ENCODE peak calls at places on chromosomes 13 and 19, in seven cellular contexts. A is pancreas, J is lower lobe of right lung, F is tibial artery, O is lung, R is Caco-2, X is AG09309. S is an unnamed sample.

GRCh38 chr13:95676100-95676774 is 702 bp upstream of the DNAJC3 start:
- DNase-seq in F (no peak), O (no peak), A (peak), J (peak), R (no peak), X (peak), S (peak)

GRCh38 chr13:55673910-55674309 is 1466.8 kb upstream of the PRR20A start:
- DNase-seq in X (no peak), F (no peak), R (no peak), A (no peak), J (no peak), O (no peak), S (no peak)

GRCh38 chr13:112510002-112510780 is 77.8 kb downstream of the TUBGCP3 start:
- DNase-seq in A (no peak), F (no peak), X (peak), J (peak), R (peak), O (peak), S (peak)

GRCh38 chr13:57253551-57253950 is 86.6 kb downstream of the PRR20E start:
- DNase-seq in F (no peak), X (no peak), J (no peak), O (no peak), A (no peak), R (no peak), S (no peak)

GRCh38 chr13:83895994-83896580 is 13.8 kb upstream of the SLITRK1 start:
- DNase-seq in R (no peak), X (no peak), F (no peak), O (no peak), J (no peak), A (no peak), S (no peak)

GRCh38 chr19:41792513-41793413 is 3.6 kb upstream of the CEACAM3 start:
- DNase-seq in F (no peak), O (peak), R (no peak), A (peak), X (peak), J (peak), S (no peak)

GRCh38 chr19:39341122-39341719 is 1.0 kb upstream of the SAMD4B start:
- DNase-seq in O (peak), A (peak), R (peak), X (no peak), F (peak), J (peak), S (no peak)

GRCh38 chr13:70098669-70099068 is 9.0 kb upstream of the ATXN8OS start:
- DNase-seq in J (no peak), R (no peak), O (no peak), A (no peak), X (no peak), F (no peak), S (no peak)

GRCh38 chr19:9413240-9413954 is 22.0 kb downstream of the ZNF266 start:
- DNase-seq in A (no peak), X (no peak), F (no peak), R (no peak), O (no peak), J (no peak), S (no peak)

GRCh38 chr13:38180100-38180499 is 169.6 kb upstream of the UFM1 start:
- DNase-seq in O (no peak), X (peak), F (no peak), J (no peak), R (no peak), A (no peak), S (no peak)

GRCh38 chr13:101527130-101527529 is 74.7 kb downstream of the ITGBL1 start:
- DNase-seq in R (no peak), A (no peak), O (no peak), J (no peak), X (no peak), F (no peak), S (no peak)

GRCh38 chr13:102709536-102709935 is 14.7 kb upstream of the METTL21C start:
- DNase-seq in R (no peak), O (no peak), F (no peak), J (no peak), A (no peak), X (no peak), S (no peak)

GRCh38 chr19:17555929-17556813 is 722 bp downstream of the COLGALT1 start:
- DNase-seq in J (peak), R (peak), X (no peak), F (peak), O (peak), A (peak), S (no peak)

GRCh38 chr19:46733693-46734240 is 12.1 kb upstream of the FKRP start:
- DNase-seq in A (peak), F (no peak), X (no peak), R (no peak), J (no peak), O (no peak), S (no peak)

GRCh38 chr19:1766800-1767352 is 13.6 kb downstream of the ONECUT3 start:
- DNase-seq in X (no peak), A (no peak), F (no peak), O (no peak), J (no peak), R (no peak), S (no peak)

GRCh38 chr13:95536629-95537241 is 15.8 kb upstream of the CLDN10 start:
- DNase-seq in O (no peak), R (no peak), F (no peak), A (no peak), X (peak), J (no peak), S (no peak)

GRCh38 chr19:2424686-2425621 is 2.4 kb downstream of the TIMM13 start:
- DNase-seq in J (no peak), X (peak), A (peak), R (no peak), F (no peak), O (no peak), S (no peak)

GRCh38 chr13:29956771-29957170 is 106.4 kb upstream of the UBL3 start:
- DNase-seq in X (no peak), O (no peak), R (no peak), A (no peak), F (no peak), J (no peak), S (no peak)

GRCh38 chr19:46076951-46077814 is 36.4 kb upstream of the IGFL4 start:
- DNase-seq in A (peak), X (peak), R (peak), J (no peak), F (peak), O (no peak), S (peak)

GRCh38 chr19:58338336-58338735 is 11.5 kb downstream of the ZSCAN22 start:
- DNase-seq in O (no peak), A (no peak), F (no peak), R (no peak), J (no peak), X (no peak), S (no peak)

GRCh38 chr13:47680752-47681151 is 320.3 kb downstream of the SUCLA2 start:
- DNase-seq in A (no peak), O (no peak), F (no peak), R (no peak), J (no peak), X (no peak), S (no peak)

GRCh38 chr19:17069249-17069648 is 6.0 kb downstream of the HAUS8 start:
- DNase-seq in A (no peak), F (no peak), X (no peak), O (no peak), J (no peak), R (no peak), S (no peak)

GRCh38 chr19:33740811-33741396 is 55.8 kb upstream of the KCTD15 start:
- DNase-seq in O (no peak), A (no peak), J (no peak), F (no peak), X (peak), R (peak), S (no peak)

GRCh38 chr19:5893907-5894703 is 9.5 kb downstream of the NDUFA11 start:
- DNase-seq in O (no peak), R (no peak), X (no peak), J (no peak), F (no peak), A (no peak), S (no peak)

GRCh38 chr19:41691268-41691970 is 3.3 kb upstream of the CEACAM7 start:
- DNase-seq in R (no peak), O (no peak), J (no peak), A (peak), F (no peak), X (no peak), S (no peak)

GRCh38 chr19:8456064-8456463 is 11.3 kb downstream of the HNRNPM start:
- DNase-seq in F (no peak), O (no peak), A (no peak), R (peak), J (no peak), X (no peak), S (no peak)

GRCh38 chr13:100069278-100069677 is 19.6 kb upstream of the PCCA start:
- DNase-seq in F (no peak), X (peak), O (no peak), R (no peak), A (no peak), J (no peak), S (peak)

GRCh38 chr19:40519352-40520322 is 52.8 kb downstream of the SPTBN4 start:
- DNase-seq in R (no peak), A (no peak), X (no peak), F (no peak), O (no peak), J (no peak), S (no peak)

GRCh38 chr19:35261356-35262100 is 7.2 kb upstream of the USF2 start:
- DNase-seq in R (peak), X (no peak), J (no peak), F (no peak), A (peak), O (no peak), S (no peak)

GRCh38 chr13:96984061-96984508 is 10.2 kb downstream of the OXGR1 start:
- DNase-seq in F (no peak), J (peak), A (peak), R (peak), X (no peak), O (peak), S (no peak)

GRCh38 chr13:83272076-83272475 is 610.2 kb downstream of the SLITRK1 start:
- DNase-seq in O (no peak), A (no peak), F (no peak), X (no peak), J (no peak), R (no peak), S (no peak)

GRCh38 chr13:20495087-20496023 is 30.3 kb downstream of the CRYL1 start:
- DNase-seq in R (peak), J (no peak), O (peak), X (peak), A (no peak), F (peak), S (peak)

GRCh38 chr19:48511800-48512503 is at the start of gene LMTK3:
- DNase-seq in F (no peak), O (no peak), J (peak), R (no peak), A (no peak), X (no peak), S (no peak)
- H3K4me3 ChIP-seq in F (no peak), O (no peak), J (peak), R (peak), A (no peak), X (no peak), S (peak)

DNA sequence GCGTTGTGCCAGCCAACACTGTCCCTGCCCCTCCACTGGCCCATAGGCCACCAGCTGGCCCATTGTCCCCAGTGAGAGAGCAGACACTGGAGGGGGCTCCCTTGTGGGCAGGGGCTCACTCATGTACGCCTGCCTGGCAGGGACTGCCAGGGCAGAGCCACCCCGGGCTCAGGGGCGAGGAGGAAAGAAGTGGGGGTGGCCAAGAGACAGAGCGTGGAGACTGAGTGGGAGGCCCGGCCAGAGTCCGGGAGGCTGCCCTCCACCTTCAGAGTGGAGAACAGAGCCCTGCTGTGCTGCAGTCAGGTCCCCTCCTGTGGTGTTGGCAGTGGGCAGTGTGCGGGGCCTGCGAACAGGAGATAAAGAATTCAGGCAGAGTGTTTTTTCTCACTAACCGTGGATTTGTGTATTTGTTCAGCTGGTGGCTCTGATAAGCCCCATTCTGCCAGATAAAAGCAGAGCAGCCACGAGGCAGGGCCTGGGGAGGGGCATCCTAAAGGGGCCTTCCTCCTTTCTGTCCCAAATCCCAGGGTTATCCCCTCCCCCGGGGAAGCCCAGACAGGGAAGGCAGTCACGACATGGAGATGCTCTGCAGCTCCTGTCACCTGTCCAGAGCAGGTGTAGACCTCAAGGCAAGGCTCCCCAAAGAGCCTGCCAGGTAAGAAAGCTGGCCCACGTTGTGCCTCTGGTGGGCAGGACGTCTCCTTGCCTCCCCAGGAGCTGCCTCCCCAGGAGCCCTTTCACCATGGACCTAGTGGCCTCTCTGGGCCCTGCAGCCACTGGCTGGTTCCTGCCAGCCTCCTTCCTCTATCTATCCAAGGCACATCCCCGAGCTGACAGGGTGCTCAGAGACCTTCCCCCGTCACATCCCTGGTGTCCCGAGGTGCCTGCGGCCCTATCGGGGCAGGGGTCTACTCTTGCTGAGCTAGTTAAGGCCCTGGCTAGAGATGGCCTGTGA is 33.0 kb downstream of the LYL1 start:
- DNase-seq in X (no peak), R (no peak), F (peak), J (no peak), O (no peak), A (no peak), S (no peak)
- TF ChIP-seq CTCF in X (no peak), R (no peak), F (no peak), J (no peak), O (no peak), A (no peak), S (no peak)

GRCh38 chr13:110266983-110267382 is 40.0 kb downstream of the COL4A1 start:
- DNase-seq in A (no peak), O (no peak), F (no peak), R (no peak), J (no peak), X (no peak), S (no peak)
- H3K4me3 ChIP-seq in A (no peak), O (no peak), F (no peak), R (no peak), J (no peak), X (no peak), S (no peak)

DNA sequence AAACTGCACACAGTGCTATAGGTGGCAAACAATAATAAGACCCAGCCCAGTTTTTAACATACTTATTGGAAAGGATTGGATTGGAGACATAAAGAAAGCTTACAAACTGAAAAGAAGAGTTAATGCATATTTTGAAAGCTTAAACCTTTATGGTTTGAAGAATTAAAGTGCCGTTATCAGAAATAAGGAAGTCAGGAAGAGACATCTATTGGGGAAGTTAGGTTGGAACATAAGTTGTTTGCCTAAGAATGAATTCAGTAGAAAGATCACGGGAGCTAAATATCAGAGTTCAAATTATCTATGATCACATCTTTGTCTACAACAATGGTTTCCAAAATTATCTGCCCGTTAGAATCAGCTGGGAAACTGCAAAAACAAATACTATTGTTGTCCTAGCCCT is 767.9 kb downstream of the PCDH9 start:
- DNase-seq in A (no peak), O (no peak), F (no peak), X (no peak), R (no peak), J (no peak), S (no peak)
- TF ChIP-seq CTCF in A (no peak), O (no peak), F (no peak), X (no peak), R (no peak), J (no peak), S (no peak)

DNA sequence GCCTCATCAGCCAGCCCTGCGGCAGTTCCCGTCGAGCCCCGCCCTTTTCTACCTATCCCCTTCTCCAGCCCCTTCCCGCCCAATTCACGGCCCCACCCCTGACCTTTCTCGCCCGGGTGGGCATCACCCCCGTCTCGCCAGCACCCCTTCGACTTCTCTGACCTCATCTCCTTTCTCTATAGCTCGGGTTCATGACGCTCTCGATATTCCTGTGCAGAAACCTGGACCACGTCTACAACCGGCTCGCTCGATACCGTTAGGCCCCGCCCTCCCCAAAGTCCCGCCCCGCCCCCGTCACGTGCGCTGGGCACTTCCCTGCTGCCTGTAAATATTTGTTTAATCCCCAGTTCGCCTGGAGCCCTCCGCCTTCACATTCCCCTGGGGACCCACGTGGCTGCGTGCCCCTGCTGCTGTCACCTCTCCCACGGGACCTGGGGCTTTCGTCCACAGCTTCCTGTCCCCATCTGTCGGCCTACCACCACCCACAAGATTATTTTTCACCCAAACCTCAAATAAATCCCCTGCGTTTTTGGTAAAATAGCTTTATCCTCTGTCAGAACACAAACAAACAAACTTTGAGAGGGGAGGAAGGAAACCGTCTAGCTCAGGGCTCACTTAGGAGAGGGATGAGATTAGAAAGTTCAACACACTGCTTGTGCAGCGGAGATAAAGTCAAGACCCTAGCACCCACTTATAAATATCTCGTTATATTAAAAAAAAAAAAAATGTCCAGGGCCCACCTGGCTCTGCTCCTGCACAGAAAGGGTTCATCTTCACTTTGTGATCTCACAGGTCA is 5.1 kb downstream of the CD37 start:
- DNase-seq in X (no peak), F (peak), J (peak), A (peak), O (peak), R (peak), S (no peak)
- H3K4me3 ChIP-seq in X (no peak), F (peak), J (peak), A (peak), O (peak), R (peak), S (peak)

GRCh38 chr13:110108348-110109139 is 198.4 kb downstream of the COL4A1 start:
- DNase-seq in R (peak), X (no peak), J (peak), A (peak), O (peak), F (peak), S (no peak)
- TF ChIP-seq CTCF in R (peak), X (peak), J (peak), A (peak), O (peak), F (peak), S (peak)

GRCh38 chr13:28476919-28477708 is 17.8 kb downstream of the FLT1 start:
- DNase-seq in J (no peak), A (no peak), R (no peak), O (no peak), F (no peak), X (no peak), S (no peak)
- H3K4me3 ChIP-seq in J (no peak), A (no peak), R (no peak), O (no peak), F (no peak), X (no peak), S (no peak)

DNA sequence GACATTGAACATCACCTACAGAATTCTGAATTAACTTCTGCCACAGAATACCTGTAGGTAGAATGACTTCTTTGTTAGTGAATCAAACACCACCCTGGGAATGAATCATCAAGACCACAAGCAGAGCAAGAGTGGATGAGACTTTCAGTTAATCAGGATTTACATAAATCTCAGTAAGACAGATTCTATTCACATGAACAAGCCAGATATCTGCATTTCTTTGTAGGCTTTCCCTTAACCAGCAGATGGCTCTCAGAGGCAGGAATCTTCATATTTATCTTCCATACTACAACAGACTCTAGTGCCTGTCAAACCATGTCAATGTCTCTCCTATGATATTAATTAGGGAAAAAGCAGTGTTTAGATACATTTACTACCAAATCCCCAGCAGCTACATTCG is 412.1 kb downstream of the KLF12 start:
- DNase-seq in F (no peak), O (no peak), X (peak), J (no peak), A (no peak), R (no peak), S (peak)
- TF ChIP-seq CTCF in F (no peak), O (no peak), X (peak), J (no peak), A (no peak), R (peak), S (peak)

DNA sequence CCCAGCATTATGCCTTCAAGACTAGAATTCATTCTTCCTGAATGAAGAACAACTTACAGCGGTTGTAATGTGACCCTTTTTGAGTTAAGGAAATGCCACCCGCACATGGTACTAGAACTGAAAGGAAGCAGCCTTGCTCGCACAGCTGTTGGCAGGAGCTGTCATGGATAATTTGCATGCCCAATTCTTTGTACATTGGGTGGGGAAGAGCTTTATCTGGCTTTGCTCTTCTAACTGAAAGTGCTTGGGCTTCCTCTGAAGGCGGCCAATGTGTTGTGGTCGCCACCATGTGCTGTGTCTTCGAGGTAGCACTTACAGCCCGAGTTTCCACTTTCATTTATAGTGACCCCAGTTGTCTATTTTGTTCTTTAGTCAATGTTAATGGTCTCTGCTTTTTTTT is 3.4 kb downstream of the CCNE1 start:
- DNase-seq in O (no peak), X (no peak), F (no peak), R (no peak), A (no peak), J (peak), S (no peak)
- H3K4me3 ChIP-seq in O (no peak), X (no peak), F (no peak), R (no peak), A (no peak), J (no peak), S (no peak)

GRCh38 chr19:741506-742131 is 9.3 kb upstream of the MISP start:
- DNase-seq in F (no peak), J (no peak), X (no peak), R (peak), A (no peak), O (no peak), S (no peak)
- TF ChIP-seq CTCF in F (no peak), J (no peak), X (no peak), R (no peak), A (no peak), O (no peak), S (peak)

S was measured in epithelial cell of proximal tubule.